ENCODE peak calls at places on chromosomes 12 and 14, in six cellular contexts. Z, N, A, H, K and R are unnamed samples.

GRCh38 chr12:120586860-120587259 is 5.7 kb upstream of the POP5 start:
- DNase-seq in Z (no peak), N (no peak), A (no peak), H (no peak), K (no peak), R (no peak)

GRCh38 chr12:101928556-101928955 is 51.2 kb downstream of the DRAM1 start:
- DNase-seq in Z (no peak), N (no peak), A (no peak), H (no peak), K (no peak), R (no peak)

GRCh38 chr12:62813031-62813829 is 121.7 kb downstream of the PPM1H start:
- DNase-seq in Z (peak; percentile 60), N (peak; percentile 80), A (no peak), H (peak; percentile 75), K (peak; percentile 49), R (peak; percentile 63)

GRCh38 chr14:61749867-61750266 is 12.4 kb upstream of the SNAPC1 start:
- DNase-seq in Z (no peak), N (no peak), A (no peak), H (no peak), K (peak; percentile 64), R (no peak)

GRCh38 chr12:678747-679712 is 15.8 kb upstream of the NINJ2 start:
- DNase-seq in Z (no peak), N (no peak), A (no peak), H (no peak), K (no peak), R (peak; percentile 53)

GRCh38 chr14:102209224-102209966 is 69.7 kb downstream of the WDR20 start:
- DNase-seq in Z (no peak), N (no peak), A (no peak), H (peak; percentile 50), K (no peak), R (no peak)

GRCh38 chr14:72745546-72745945 is 148.4 kb downstream of the DPF3 start:
- DNase-seq in Z (no peak), N (peak; percentile 95), A (no peak), H (no peak), K (peak; percentile 56), R (no peak)

GRCh38 chr14:79278798-79279644 is 932.3 kb downstream of the DIO2 start:
- DNase-seq in Z (peak; percentile 72), N (peak; percentile 59), A (peak; percentile 84), H (peak; percentile 87), K (peak; percentile 91), R (peak; percentile 6)

GRCh38 chr14:86129426-86129825 is 599.5 kb downstream of the FLRT2 start:
- DNase-seq in Z (no peak), N (no peak), A (no peak), H (no peak), K (no peak), R (no peak)

GRCh38 chr12:108966378-108967151 is 54.3 kb downstream of the SVOP start:
- DNase-seq in Z (no peak), N (no peak), A (no peak), H (no peak), K (no peak), R (no peak)

GRCh38 chr14:52834440-52834842 is 43.0 kb upstream of the GNPNAT1 start:
- DNase-seq in Z (no peak), N (peak; percentile 88), A (no peak), H (no peak), K (peak; percentile 71), R (no peak)

GRCh38 chr12:13900718-13901117 is 80.7 kb downstream of the GRIN2B start:
- DNase-seq in Z (no peak), N (no peak), A (no peak), H (no peak), K (peak; percentile 8), R (no peak)

GRCh38 chr12:989751-990278 is 1.2 kb upstream of the ERC1 start:
- DNase-seq in Z (no peak), N (peak; percentile 74), A (no peak), H (no peak), K (peak; percentile 52), R (no peak)

GRCh38 chr14:102605026-102605425 is 12.6 kb downstream of the RCOR1 start:
- DNase-seq in Z (no peak), N (no peak), A (no peak), H (no peak), K (peak; percentile 82), R (no peak)

GRCh38 chr12:55624056-55624455 is 12.6 kb upstream of the OR10P1 start:
- DNase-seq in Z (no peak), N (no peak), A (no peak), H (no peak), K (peak; percentile 91), R (peak; percentile 36)

GRCh38 chr12:77943466-77943865 is 112.8 kb downstream of the NAV3 start:
- DNase-seq in Z (no peak), N (peak; percentile 87), A (no peak), H (no peak), K (peak; percentile 97), R (no peak)

GRCh38 chr12:19205120-19205519 is 75.6 kb downstream of the PLEKHA5 start:
- DNase-seq in Z (no peak), N (no peak), A (no peak), H (no peak), K (no peak), R (no peak)

GRCh38 chr12:51954465-51955361 is 3.2 kb downstream of the ACVR1B start:
- DNase-seq in Z (no peak), N (peak; percentile 41), A (no peak), H (no peak), K (peak; percentile 92), R (no peak)

GRCh38 chr14:104865069-104865630 is at the start of gene CEP170B:
- DNase-seq in Z (no peak), N (no peak), A (peak; percentile 41), H (peak; percentile 68), K (no peak), R (no peak)

GRCh38 chr14:34059037-34059924 is 108.4 kb upstream of the EGLN3 start:
- DNase-seq in Z (no peak), N (no peak), A (no peak), H (no peak), K (no peak), R (no peak)

GRCh38 chr12:27272375-27273028 is 28.4 kb downstream of the STK38L start:
- DNase-seq in Z (no peak), N (peak; percentile 78), A (no peak), H (no peak), K (no peak), R (no peak)

GRCh38 chr12:75542942-75543341 is 31.5 kb upstream of the KRR1 start:
- DNase-seq in Z (no peak), N (peak; percentile 65), A (no peak), H (no peak), K (peak; percentile 29), R (no peak)

GRCh38 chr14:32950584-32950983 is 11.9 kb downstream of the NPAS3 start:
- DNase-seq in Z (no peak), N (no peak), A (no peak), H (no peak), K (no peak), R (no peak)

GRCh38 chr12:115755061-115755751 is 522.3 kb downstream of the MED13L start:
- DNase-seq in Z (no peak), N (no peak), A (no peak), H (no peak), K (no peak), R (no peak)

GRCh38 chr12:88145567-88146347 is 3.6 kb downstream of the TMTC3 start:
- DNase-seq in Z (no peak), N (no peak), A (no peak), H (no peak), K (peak; percentile 27), R (no peak)

GRCh38 chr12:100384549-100384916 is 27.7 kb downstream of the SLC17A8 start:
- DNase-seq in Z (no peak), N (no peak), A (no peak), H (no peak), K (no peak), R (no peak)
- TF ChIP-seq CTCF in Z (no peak), N (no peak), A (no peak), H (no peak), K (no peak), R (no peak)

DNA sequence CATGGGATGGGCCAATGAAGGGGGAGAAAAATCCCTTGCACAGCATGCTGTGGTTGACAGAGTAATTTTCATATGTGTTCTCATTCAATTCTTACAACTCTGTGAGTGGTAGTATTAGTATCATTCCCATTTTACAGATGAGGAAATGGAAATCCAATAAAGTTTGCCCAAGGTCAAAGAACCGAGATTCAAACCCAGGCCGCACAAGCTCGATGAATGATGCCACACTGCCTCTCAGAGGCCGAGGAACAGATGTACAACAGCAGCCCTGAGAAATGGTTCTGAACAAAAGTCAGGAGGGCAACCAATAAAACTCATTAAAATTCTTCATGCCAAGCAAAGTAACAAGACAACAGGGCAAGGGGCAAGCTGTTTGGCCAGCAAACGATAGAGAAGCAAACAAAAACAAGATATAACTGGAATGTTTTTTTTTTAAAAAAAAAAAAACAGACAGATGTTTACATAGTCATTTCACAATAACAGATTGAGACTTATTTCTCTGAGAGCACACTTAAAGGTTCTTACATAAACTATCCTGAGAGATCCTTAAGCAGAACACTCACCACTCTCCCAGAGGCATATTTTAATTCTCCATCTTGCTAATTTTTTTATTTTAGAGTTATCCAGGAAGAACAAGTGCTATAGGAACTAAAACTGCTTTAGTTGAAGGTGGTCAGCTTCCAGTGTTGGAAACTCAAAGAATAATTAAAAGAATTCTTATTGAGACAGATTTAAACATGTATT is 85.8 kb downstream of the EXOC5 start:
- DNase-seq in Z (no peak), N (peak; percentile 3), A (no peak), H (no peak), K (peak; percentile 13), R (no peak)
- TF ChIP-seq CTCF in Z (peak; percentile 59), N (peak; percentile 28), A (peak; percentile 54), H (no peak), K (peak; percentile 42), R (no peak)

GRCh38 chr14:24394275-24394674 is 4.5 kb upstream of the NYNRIN start:
- DNase-seq in Z (no peak), N (no peak), A (no peak), H (no peak), K (no peak), R (no peak)
- TF ChIP-seq CTCF in Z (no peak), N (no peak), A (no peak), H (no peak), K (peak; percentile 11), R (no peak)

GRCh38 chr12:111685811-111686573 is at the start of the genes ACAD10 and BRAP:
- DNase-seq in Z (peak; percentile 94), N (peak; percentile 93), A (peak; percentile 89), H (peak; percentile 96), K (peak; percentile 88), R (peak; percentile 94)
- TF ChIP-seq CTCF in Z (no peak), N (no peak), A (no peak), H (no peak), K (no peak), R (no peak)